ENCODE peak calls at places on chromosomes 1 and 21, in five cellular contexts. R is mesendoderm, U is IMR-90, F is trophoblast cell, L is H1. P is an unnamed sample.

GRCh38 chr1:16717174-16718108 is 22.9 kb upstream of the RNU1-4 start:
- DNase-seq in R (no peak), U (no peak), F (no peak), L (peak), P (no peak)

GRCh38 chr1:28112388-28113311 is 24.2 kb upstream of the EYA3 start:
- DNase-seq in R (peak), U (peak), F (peak), L (no peak), P (no peak)

GRCh38 chr1:96116707-96117106 is 604.9 kb upstream of the PTBP2 start:
- DNase-seq in R (no peak), U (peak), F (no peak), L (no peak), P (peak)

GRCh38 chr1:5515501-5515900 is 476.7 kb downstream of the NPHP4 start:
- DNase-seq in R (no peak), U (no peak), F (no peak), L (no peak), P (no peak)

GRCh38 chr1:8825985-8826481 is 8.6 kb upstream of the RERE start:
- DNase-seq in R (peak), U (peak), F (peak), L (no peak), P (no peak)

GRCh38 chr1:202106340-202107284 is 16.1 kb upstream of the GPR37L1 start:
- DNase-seq in R (no peak), U (no peak), F (peak), L (no peak), P (no peak)

GRCh38 chr1:103284270-103284669 is 175.9 kb upstream of the COL11A1 start:
- DNase-seq in R (no peak), U (peak), F (no peak), L (no peak), P (no peak)

GRCh38 chr1:29802181-29803068 is 566.1 kb downstream of the PTPRU start:
- DNase-seq in R (no peak), U (no peak), F (no peak), L (peak), P (no peak)

GRCh38 chr1:165143437-165144065 is 213.0 kb downstream of the LMX1A start:
- DNase-seq in R (peak), U (no peak), F (peak), L (peak), P (no peak)

GRCh38 chr1:198643827-198644226 is 5.0 kb downstream of the PTPRC start:
- DNase-seq in R (no peak), U (no peak), F (no peak), L (no peak), P (no peak)

GRCh38 chr1:16053781-16054502 is 10.4 kb downstream of the CLCNKB start:
- DNase-seq in R (no peak), U (no peak), F (no peak), L (no peak), P (no peak)

GRCh38 chr1:77509898-77510297 is 172.6 kb downstream of the ZZZ3 start:
- DNase-seq in R (no peak), U (no peak), F (no peak), L (no peak), P (no peak)
- H4K8ac ChIP-seq in R (no peak), U (peak), F (no peak), L (no peak), P (no peak)

GRCh38 chr21:36419241-36419640 is 34.0 kb downstream of the CHAF1B start:
- DNase-seq in R (no peak), U (no peak), F (no peak), L (no peak), P (no peak)

GRCh38 chr21:36412916-36413315 is 27.7 kb downstream of the CHAF1B start:
- DNase-seq in R (no peak), U (no peak), F (no peak), L (no peak), P (no peak)

GRCh38 chr21:36419996-36420395 is 34.8 kb downstream of the CHAF1B start:
- DNase-seq in R (peak), U (peak), F (peak), L (peak), P (peak)

GRCh38 chr21:36411301-36411700 is 26.1 kb downstream of the CHAF1B start:
- DNase-seq in R (no peak), U (no peak), F (no peak), L (no peak), P (no peak)

GRCh38 chr21:36415375-36415774 is 30.2 kb downstream of the CHAF1B start:
- DNase-seq in R (peak), U (no peak), F (no peak), L (no peak), P (no peak)
- H4K8ac ChIP-seq in R (no peak), U (no peak), F (no peak), L (no peak), P (no peak)

DNA sequence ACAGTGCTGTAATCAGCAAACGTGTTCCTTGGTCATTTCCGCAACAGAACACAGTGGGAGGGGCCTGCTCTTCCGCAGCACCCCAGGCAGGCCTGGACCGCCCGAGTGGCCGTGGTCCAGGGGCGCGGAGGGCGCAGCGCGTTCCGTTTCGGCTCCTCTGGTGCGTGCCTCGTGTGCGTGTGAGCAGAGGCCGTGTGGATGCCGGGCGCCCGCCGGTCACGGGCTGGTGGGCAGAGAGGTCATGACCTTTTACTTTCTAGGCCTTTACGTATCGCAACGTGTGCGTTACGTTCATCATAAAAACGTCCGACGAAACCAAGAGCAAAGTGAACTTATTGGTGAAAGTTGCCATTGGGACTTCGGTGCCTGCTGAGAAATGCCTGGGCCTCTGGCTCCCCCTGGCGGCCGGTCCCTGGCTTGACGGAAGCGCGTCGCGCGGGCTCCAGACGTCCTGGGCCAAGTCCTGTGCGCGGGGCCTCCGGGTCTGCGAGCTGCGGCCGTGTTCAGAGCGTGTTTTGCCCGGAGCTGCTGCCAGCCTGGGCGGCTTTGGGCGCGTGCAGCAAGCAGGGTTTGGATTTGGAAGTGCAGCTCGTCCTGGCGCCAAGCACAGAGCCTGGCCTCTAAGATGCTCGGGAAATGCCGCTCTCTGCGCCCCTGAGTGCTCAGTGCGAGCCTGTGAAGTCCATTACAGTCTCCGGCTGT is 34.4 kb downstream of the COL18A1 start:
- DNase-seq in R (peak), U (peak), F (peak), L (peak), P (peak)
- H4K8ac ChIP-seq in R (no peak), U (peak), F (peak), L (peak), P (no peak)

DNA sequence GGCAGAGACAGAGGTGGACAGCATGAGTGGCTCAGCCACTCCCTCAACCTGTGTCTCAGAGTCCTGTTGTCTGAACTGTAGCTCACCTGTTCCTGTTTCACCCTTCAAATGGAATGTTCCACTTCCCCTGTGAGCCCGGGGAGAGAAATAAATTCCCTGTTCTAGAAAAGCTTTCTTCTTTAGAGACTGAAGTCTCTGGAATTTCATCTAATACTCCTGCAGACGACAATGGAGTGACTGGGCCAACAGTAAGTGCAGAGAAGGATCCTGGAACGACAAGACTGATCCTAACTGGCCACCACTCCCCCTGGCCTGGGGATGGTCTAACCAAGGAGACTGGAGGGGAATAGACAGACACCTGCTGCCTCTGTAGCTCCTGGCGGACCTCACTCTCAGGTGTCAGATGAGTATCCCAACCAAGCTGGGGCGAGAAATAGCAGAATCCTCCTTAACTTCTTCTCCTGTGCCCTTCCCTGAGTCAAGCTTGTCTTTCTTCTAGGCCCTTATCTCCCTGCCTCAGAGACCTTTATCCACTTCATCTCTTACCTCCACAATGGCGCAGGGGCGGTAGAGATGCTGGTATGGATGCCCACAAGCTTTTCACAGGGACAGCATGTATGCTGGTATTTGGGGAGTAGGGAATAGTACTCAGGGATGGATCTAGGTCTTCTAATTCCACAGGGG is 45.4 kb downstream of the PLEKHA6 start:
- DNase-seq in R (peak), U (no peak), F (peak), L (peak), P (no peak)
- H4K8ac ChIP-seq in R (no peak), U (no peak), F (peak), L (no peak), P (no peak)